ENCODE peak calls at places on chromosomes 2 and 18, in ten cellular contexts. One of them, this sample, is unnamed. For H3K4me1, the result is how much of the 10 kb centered on the place peaks cover.

GRCh38 chr18:3132700-3133099 is 87.1 kb downstream of the MYOM1 start:
- DNase-seq in PC-9: no peak
- DNase-seq in heart right ventricle: no peak
- DNase-seq in gastrocnemius medialis: no peak
- DNase-seq in A549: no peak
- DNase-seq in K562: no peak
- DNase-seq in tibial artery: no peak
- DNase-seq in esophagus squamous epithelium: no peak
- DNase-seq in fibroblast of lung: peak
- DNase-seq in adrenal gland: no peak
- DNase-seq in this sample: no peak

GRCh38 chr18:67672142-67672541 is 155.6 kb upstream of the DSEL start:
- DNase-seq in PC-9: no peak
- DNase-seq in heart right ventricle: no peak
- DNase-seq in gastrocnemius medialis: no peak
- DNase-seq in A549: no peak
- DNase-seq in K562: no peak
- DNase-seq in tibial artery: no peak
- DNase-seq in esophagus squamous epithelium: no peak
- DNase-seq in fibroblast of lung: peak
- DNase-seq in adrenal gland: no peak
- DNase-seq in this sample: no peak

GRCh38 chr2:18398833-18399232 is 161.6 kb downstream of the RDH14 start:
- DNase-seq in PC-9: no peak
- DNase-seq in heart right ventricle: no peak
- DNase-seq in gastrocnemius medialis: peak
- DNase-seq in A549: no peak
- DNase-seq in K562: no peak
- DNase-seq in tibial artery: no peak
- DNase-seq in esophagus squamous epithelium: no peak
- DNase-seq in fibroblast of lung: no peak
- DNase-seq in adrenal gland: no peak
- DNase-seq in this sample: no peak

GRCh38 chr2:97701186-97701585 is 12.2 kb upstream of the ZAP70 start:
- DNase-seq in PC-9: no peak
- DNase-seq in heart right ventricle: no peak
- DNase-seq in gastrocnemius medialis: no peak
- DNase-seq in A549: no peak
- DNase-seq in K562: no peak
- DNase-seq in tibial artery: no peak
- DNase-seq in esophagus squamous epithelium: no peak
- DNase-seq in fibroblast of lung: no peak
- DNase-seq in adrenal gland: no peak
- DNase-seq in this sample: no peak

GRCh38 chr2:201929627-201930026 is 104.0 kb upstream of the FZD7 start:
- DNase-seq in PC-9: no peak
- DNase-seq in heart right ventricle: no peak
- DNase-seq in gastrocnemius medialis: no peak
- DNase-seq in A549: no peak
- DNase-seq in K562: no peak
- DNase-seq in tibial artery: no peak
- DNase-seq in esophagus squamous epithelium: no peak
- DNase-seq in fibroblast of lung: no peak
- DNase-seq in adrenal gland: no peak
- DNase-seq in this sample: no peak

GRCh38 chr2:106292627-106293026 is 98.5 kb upstream of the UXS1 start:
- DNase-seq in PC-9: no peak
- DNase-seq in heart right ventricle: no peak
- DNase-seq in gastrocnemius medialis: no peak
- DNase-seq in A549: no peak
- DNase-seq in K562: no peak
- DNase-seq in tibial artery: no peak
- DNase-seq in esophagus squamous epithelium: no peak
- DNase-seq in fibroblast of lung: no peak
- DNase-seq in adrenal gland: no peak
- DNase-seq in this sample: no peak

GRCh38 chr2:239275871-239276812 is 124.7 kb downstream of the HDAC4 start:
- DNase-seq in PC-9: no peak
- DNase-seq in heart right ventricle: peak
- DNase-seq in gastrocnemius medialis: peak
- DNase-seq in A549: peak
- DNase-seq in K562: peak
- DNase-seq in tibial artery: peak
- DNase-seq in esophagus squamous epithelium: no peak
- DNase-seq in fibroblast of lung: peak
- DNase-seq in adrenal gland: no peak
- DNase-seq in this sample: no peak

GRCh38 chr2:86686905-86687304 is 33.2 kb upstream of the RMND5A start:
- DNase-seq in PC-9: no peak
- DNase-seq in heart right ventricle: no peak
- DNase-seq in gastrocnemius medialis: no peak
- DNase-seq in A549: no peak
- DNase-seq in K562: no peak
- DNase-seq in tibial artery: no peak
- DNase-seq in esophagus squamous epithelium: no peak
- DNase-seq in fibroblast of lung: no peak
- DNase-seq in adrenal gland: no peak
- DNase-seq in this sample: no peak

GRCh38 chr2:231800493-231801091 is 14.3 kb downstream of the COPS7B start:
- DNase-seq in PC-9: no peak
- DNase-seq in heart right ventricle: peak
- DNase-seq in gastrocnemius medialis: no peak
- DNase-seq in A549: peak
- DNase-seq in K562: peak
- DNase-seq in tibial artery: no peak
- DNase-seq in esophagus squamous epithelium: no peak
- DNase-seq in fibroblast of lung: peak
- DNase-seq in adrenal gland: peak
- DNase-seq in this sample: no peak

GRCh38 chr2:227759411-227760113 is 13.9 kb downstream of the SCYGR8 start:
- DNase-seq in PC-9: no peak
- DNase-seq in heart right ventricle: no peak
- DNase-seq in gastrocnemius medialis: no peak
- DNase-seq in A549: no peak
- DNase-seq in K562: no peak
- DNase-seq in tibial artery: peak
- DNase-seq in esophagus squamous epithelium: no peak
- DNase-seq in fibroblast of lung: peak
- DNase-seq in adrenal gland: no peak
- DNase-seq in this sample: no peak

GRCh38 chr18:76708036-76708726 is 114.2 kb upstream of the ZNF236 start:
- DNase-seq in PC-9: no peak
- DNase-seq in heart right ventricle: no peak
- DNase-seq in gastrocnemius medialis: no peak
- DNase-seq in A549: no peak
- DNase-seq in K562: no peak
- DNase-seq in tibial artery: peak
- DNase-seq in esophagus squamous epithelium: no peak
- DNase-seq in fibroblast of lung: no peak
- DNase-seq in adrenal gland: no peak
- DNase-seq in this sample: no peak

GRCh38 chr2:200369886-200370285 is 63.4 kb downstream of the SPATS2L start:
- DNase-seq in PC-9: no peak
- DNase-seq in heart right ventricle: no peak
- DNase-seq in gastrocnemius medialis: peak
- DNase-seq in A549: no peak
- DNase-seq in K562: no peak
- DNase-seq in tibial artery: no peak
- DNase-seq in esophagus squamous epithelium: no peak
- DNase-seq in fibroblast of lung: no peak
- DNase-seq in adrenal gland: no peak
- DNase-seq in this sample: no peak

GRCh38 chr18:28791101-28791500 is 614.2 kb upstream of the CDH2 start:
- DNase-seq in PC-9: no peak
- DNase-seq in heart right ventricle: no peak
- DNase-seq in gastrocnemius medialis: no peak
- DNase-seq in A549: no peak
- DNase-seq in K562: no peak
- DNase-seq in tibial artery: no peak
- DNase-seq in esophagus squamous epithelium: no peak
- DNase-seq in fibroblast of lung: peak
- DNase-seq in adrenal gland: no peak
- DNase-seq in this sample: no peak

GRCh38 chr2:177147093-177147694 is 65.4 kb upstream of the HNRNPA3 start:
- DNase-seq in PC-9: peak
- DNase-seq in heart right ventricle: no peak
- DNase-seq in gastrocnemius medialis: no peak
- DNase-seq in A549: peak
- DNase-seq in K562: peak
- DNase-seq in tibial artery: no peak
- DNase-seq in esophagus squamous epithelium: no peak
- DNase-seq in fibroblast of lung: peak
- DNase-seq in adrenal gland: peak
- DNase-seq in this sample: no peak

GRCh38 chr2:176560296-176560695 is 291.1 kb downstream of the MTX2 start:
- DNase-seq in PC-9: no peak
- DNase-seq in heart right ventricle: no peak
- DNase-seq in gastrocnemius medialis: no peak
- DNase-seq in A549: no peak
- DNase-seq in K562: no peak
- DNase-seq in tibial artery: no peak
- DNase-seq in esophagus squamous epithelium: no peak
- DNase-seq in fibroblast of lung: peak
- DNase-seq in adrenal gland: no peak
- DNase-seq in this sample: no peak

GRCh38 chr2:101993772-101994171 is 2.0 kb downstream of the IL1R2 start:
- DNase-seq in PC-9: no peak
- DNase-seq in heart right ventricle: no peak
- DNase-seq in gastrocnemius medialis: no peak
- DNase-seq in A549: no peak
- DNase-seq in K562: no peak
- DNase-seq in tibial artery: no peak
- DNase-seq in esophagus squamous epithelium: no peak
- DNase-seq in fibroblast of lung: no peak
- DNase-seq in adrenal gland: no peak
- DNase-seq in this sample: no peak

GRCh38 chr2:8535821-8536685 is 145.8 kb upstream of the ID2 start:
- DNase-seq in PC-9: no peak
- DNase-seq in heart right ventricle: no peak
- DNase-seq in gastrocnemius medialis: no peak
- DNase-seq in A549: no peak
- DNase-seq in K562: no peak
- DNase-seq in tibial artery: peak
- DNase-seq in esophagus squamous epithelium: no peak
- DNase-seq in fibroblast of lung: peak
- DNase-seq in adrenal gland: no peak
- DNase-seq in this sample: no peak

GRCh38 chr2:222292738-222293134 is 6.1 kb downstream of the PAX3 start:
- DNase-seq in PC-9: no peak
- DNase-seq in heart right ventricle: no peak
- DNase-seq in gastrocnemius medialis: no peak
- DNase-seq in A549: no peak
- DNase-seq in K562: no peak
- DNase-seq in tibial artery: no peak
- DNase-seq in esophagus squamous epithelium: no peak
- DNase-seq in fibroblast of lung: no peak
- DNase-seq in adrenal gland: no peak
- DNase-seq in this sample: no peak

GRCh38 chr2:65548571-65549261 is 116.3 kb upstream of the SPRED2 start:
- DNase-seq in PC-9: no peak
- DNase-seq in heart right ventricle: no peak
- DNase-seq in gastrocnemius medialis: no peak
- DNase-seq in A549: no peak
- DNase-seq in K562: no peak
- DNase-seq in tibial artery: peak
- DNase-seq in esophagus squamous epithelium: no peak
- DNase-seq in fibroblast of lung: peak
- DNase-seq in adrenal gland: no peak
- DNase-seq in this sample: no peak

GRCh38 chr2:43328157-43328556 is 101.8 kb upstream of the ZFP36L2 start:
- DNase-seq in PC-9: no peak
- DNase-seq in heart right ventricle: peak
- DNase-seq in gastrocnemius medialis: no peak
- DNase-seq in A549: no peak
- DNase-seq in K562: no peak
- DNase-seq in tibial artery: no peak
- DNase-seq in esophagus squamous epithelium: no peak
- DNase-seq in fibroblast of lung: no peak
- DNase-seq in adrenal gland: no peak
- DNase-seq in this sample: no peak
- TF ChIP-seq CTCF in PC-9: no peak
- TF ChIP-seq CTCF in heart right ventricle: no peak
- TF ChIP-seq CTCF in gastrocnemius medialis: no peak
- TF ChIP-seq CTCF in A549: no peak
- TF ChIP-seq CTCF in K562: no peak
- TF ChIP-seq CTCF in tibial artery: no peak
- TF ChIP-seq CTCF in esophagus squamous epithelium: no peak
- TF ChIP-seq CTCF in fibroblast of lung: no peak
- TF ChIP-seq CTCF in adrenal gland: no peak
- TF ChIP-seq CTCF in this sample: no peak

GRCh38 chr2:38581193-38582147 is 21.3 kb downstream of the HNRNPLL start:
- DNase-seq in PC-9: peak
- DNase-seq in heart right ventricle: no peak
- DNase-seq in gastrocnemius medialis: no peak
- DNase-seq in A549: peak
- DNase-seq in K562: peak
- DNase-seq in tibial artery: no peak
- DNase-seq in esophagus squamous epithelium: peak
- DNase-seq in fibroblast of lung: peak
- DNase-seq in adrenal gland: peak
- DNase-seq in this sample: peak
- H3K4me1 ChIP-seq in PC-9: under half
- H3K4me1 ChIP-seq in heart right ventricle: under half
- H3K4me1 ChIP-seq in gastrocnemius medialis: under half
- H3K4me1 ChIP-seq in A549: under half
- H3K4me1 ChIP-seq in K562: under half
- H3K4me1 ChIP-seq in tibial artery: under half
- H3K4me1 ChIP-seq in esophagus squamous epithelium: under half
- H3K4me1 ChIP-seq in fibroblast of lung: under half
- H3K4me1 ChIP-seq in adrenal gland: under half
- H3K4me1 ChIP-seq in this sample: under half

DNA sequence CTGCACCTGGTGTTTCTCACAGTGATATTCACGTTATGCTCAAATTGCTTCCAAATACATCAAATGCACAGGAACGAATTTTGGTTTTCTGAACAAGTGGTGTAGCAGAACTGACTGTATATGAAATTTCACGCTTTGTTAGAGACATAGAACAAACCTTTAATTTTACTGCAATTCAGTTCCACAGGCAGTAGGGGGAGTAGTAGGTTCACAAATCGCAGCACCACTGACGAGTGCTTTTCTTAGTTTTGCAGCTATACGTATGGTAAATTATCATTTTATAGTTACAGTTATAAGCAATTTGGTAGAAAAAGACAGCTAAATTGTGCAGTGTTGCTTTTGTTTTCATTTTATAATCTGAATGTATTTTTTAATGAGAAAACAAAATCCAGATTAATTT is 113.3 kb downstream of the KIAA1328 start:
- DNase-seq in PC-9: no peak
- DNase-seq in heart right ventricle: no peak
- DNase-seq in gastrocnemius medialis: no peak
- DNase-seq in A549: peak
- DNase-seq in K562: peak
- DNase-seq in tibial artery: no peak
- DNase-seq in esophagus squamous epithelium: no peak
- DNase-seq in fibroblast of lung: peak
- DNase-seq in adrenal gland: no peak
- DNase-seq in this sample: no peak
- TF ChIP-seq CTCF in PC-9: peak
- TF ChIP-seq CTCF in heart right ventricle: peak
- TF ChIP-seq CTCF in gastrocnemius medialis: no peak
- TF ChIP-seq CTCF in A549: peak
- TF ChIP-seq CTCF in K562: peak
- TF ChIP-seq CTCF in tibial artery: peak
- TF ChIP-seq CTCF in esophagus squamous epithelium: peak
- TF ChIP-seq CTCF in fibroblast of lung: peak
- TF ChIP-seq CTCF in adrenal gland: peak
- TF ChIP-seq CTCF in this sample: peak

GRCh38 chr2:27445615-27446014 is 3.4 kb downstream of the KRTCAP3 start:
- DNase-seq in PC-9: no peak
- DNase-seq in heart right ventricle: no peak
- DNase-seq in gastrocnemius medialis: no peak
- DNase-seq in A549: no peak
- DNase-seq in K562: no peak
- DNase-seq in tibial artery: no peak
- DNase-seq in esophagus squamous epithelium: no peak
- DNase-seq in fibroblast of lung: no peak
- DNase-seq in adrenal gland: no peak
- DNase-seq in this sample: no peak
- H3K4me1 ChIP-seq in PC-9: under half
- H3K4me1 ChIP-seq in heart right ventricle: under half
- H3K4me1 ChIP-seq in gastrocnemius medialis: under half
- H3K4me1 ChIP-seq in A549: under half
- H3K4me1 ChIP-seq in K562: under half
- H3K4me1 ChIP-seq in tibial artery: under half
- H3K4me1 ChIP-seq in esophagus squamous epithelium: under half
- H3K4me1 ChIP-seq in fibroblast of lung: under half
- H3K4me1 ChIP-seq in adrenal gland: under half
- H3K4me1 ChIP-seq in this sample: under half

This sample was measured in CD8-positive, alpha-beta T cell.